ENCODE peak calls at places on chromosomes 5 and 9, in four cellular contexts. N is GM23338, W is tibial artery, U is cardiac muscle cell. D is an unnamed sample. For H3K36me3 and H3K4me1, the result is how much of the 10 kb centered on the place peaks cover.

GRCh38 chr5:102583663-102584062 is 84.9 kb upstream of the SLCO6A1 start:
- DNase-seq in N (peak), W (no peak), U (peak), D (no peak)

GRCh38 chr5:41748631-41749030 is 121.6 kb downstream of the OXCT1 start:
- DNase-seq in N (no peak), W (no peak), U (no peak), D (no peak)

GRCh38 chr5:80957031-80957761 is 3.0 kb upstream of the RASGRF2 start:
- DNase-seq in N (peak), W (no peak), U (no peak), D (no peak)

GRCh38 chr9:73037613-73038012 is 84.8 kb upstream of the ALDH1A1 start:
- DNase-seq in N (no peak), W (no peak), U (no peak), D (no peak)

GRCh38 chr9:5628183-5628529 is 751 bp upstream of the RIC1 start:
- DNase-seq in N (peak), W (no peak), U (no peak), D (no peak)

GRCh38 chr5:157511656-157512644 is 51.9 kb downstream of the NIPAL4 start:
- DNase-seq in N (peak), W (peak), U (no peak), D (peak)

GRCh38 chr5:84861306-84861705 is 476.6 kb upstream of the EDIL3 start:
- DNase-seq in N (no peak), W (no peak), U (no peak), D (no peak)

GRCh38 chr5:109907189-109907588 is 217.5 kb downstream of the MAN2A1 start:
- DNase-seq in N (no peak), W (no peak), U (no peak), D (no peak)

GRCh38 chr9:27524236-27524635 is at the start of gene IFNK:
- DNase-seq in N (no peak), W (no peak), U (no peak), D (no peak)

GRCh38 chr9:137253717-137254623 is 1.2 kb upstream of the NELFB start:
- DNase-seq in N (peak), W (no peak), U (no peak), D (no peak)

GRCh38 chr5:27830551-27830950 is 792.2 kb upstream of the CDH9 start:
- DNase-seq in N (no peak), W (no peak), U (no peak), D (no peak)

GRCh38 chr5:174737335-174737734 is 13.0 kb downstream of the MSX2 start:
- DNase-seq in N (no peak), W (no peak), U (no peak), D (no peak)

GRCh38 chr5:157559301-157559700 is 16.3 kb downstream of the ADAM19 start:
- DNase-seq in N (no peak), W (no peak), U (no peak), D (no peak)

GRCh38 chr5:78472469-78473106 is 112.2 kb downstream of the SCAMP1 start:
- DNase-seq in N (no peak), W (no peak), U (no peak), D (no peak)

GRCh38 chr9:128800061-128800460 is 13.0 kb downstream of the TBC1D13 start:
- DNase-seq in N (no peak), W (no peak), U (no peak), D (no peak)

GRCh38 chr9:126298319-126298801 is 28.3 kb upstream of the MVB12B start:
- DNase-seq in N (peak), W (no peak), U (no peak), D (no peak)

GRCh38 chr9:117096138-117096537 is 318.7 kb downstream of the ASTN2 start:
- DNase-seq in N (no peak), W (no peak), U (no peak), D (no peak)

GRCh38 chr5:76874088-76874581 is 24.3 kb downstream of the S100Z start:
- DNase-seq in N (no peak), W (no peak), U (peak), D (no peak)

DNA sequence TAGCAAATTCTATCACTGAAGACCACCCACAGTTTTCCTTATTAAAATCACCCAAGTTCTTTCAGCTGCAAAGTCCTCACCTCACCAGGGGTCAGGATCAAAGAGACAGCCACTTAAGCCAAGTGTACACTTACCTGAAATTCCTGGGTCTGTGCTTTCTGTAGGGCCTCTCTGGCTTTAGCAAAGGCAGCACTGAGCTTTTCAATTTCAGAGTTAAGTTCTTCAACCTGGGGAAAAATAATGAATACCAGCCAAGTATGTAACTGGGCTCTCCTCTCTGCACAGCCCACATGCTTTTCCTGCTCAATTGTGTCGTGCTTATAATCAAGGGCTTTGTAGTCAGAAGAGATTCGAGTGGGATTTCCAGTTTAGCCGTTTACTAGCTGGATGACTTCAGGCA is 55.1 kb downstream of the CDK5RAP2 start:
- DNase-seq in N (no peak), W (no peak), U (no peak), D (no peak)
- H3K36me3 ChIP-seq in N (half or more), W (half or more), U (under half), D (half or more)

GRCh38 chr5:132493821-132494220 is 3.2 kb upstream of the IRF1 start:
- DNase-seq in N (no peak), W (no peak), U (no peak), D (no peak)
- H3K4me1 ChIP-seq in N (under half), W (under half), U (under half), D (under half)

GRCh38 chr9:136007276-136007675 is 46.1 kb upstream of the UBAC1 start:
- DNase-seq in N (no peak), W (no peak), U (no peak), D (no peak)

GRCh38 chr9:136007906-136008692 is 46.9 kb upstream of the UBAC1 start:
- DNase-seq in N (no peak), W (no peak), U (no peak), D (no peak)

GRCh38 chr9:136010176-136010575 is 49.0 kb upstream of the UBAC1 start:
- DNase-seq in N (no peak), W (no peak), U (no peak), D (peak)

GRCh38 chr9:136009516-136009915 is 48.3 kb upstream of the UBAC1 start:
- DNase-seq in N (no peak), W (no peak), U (no peak), D (peak)

GRCh38 chr9:136008693-136008997 is 47.5 kb upstream of the UBAC1 start:
- DNase-seq in N (no peak), W (no peak), U (no peak), D (no peak)
- H3K4me3 ChIP-seq in N (no peak), W (no peak), U (no peak), D (no peak)

DNA sequence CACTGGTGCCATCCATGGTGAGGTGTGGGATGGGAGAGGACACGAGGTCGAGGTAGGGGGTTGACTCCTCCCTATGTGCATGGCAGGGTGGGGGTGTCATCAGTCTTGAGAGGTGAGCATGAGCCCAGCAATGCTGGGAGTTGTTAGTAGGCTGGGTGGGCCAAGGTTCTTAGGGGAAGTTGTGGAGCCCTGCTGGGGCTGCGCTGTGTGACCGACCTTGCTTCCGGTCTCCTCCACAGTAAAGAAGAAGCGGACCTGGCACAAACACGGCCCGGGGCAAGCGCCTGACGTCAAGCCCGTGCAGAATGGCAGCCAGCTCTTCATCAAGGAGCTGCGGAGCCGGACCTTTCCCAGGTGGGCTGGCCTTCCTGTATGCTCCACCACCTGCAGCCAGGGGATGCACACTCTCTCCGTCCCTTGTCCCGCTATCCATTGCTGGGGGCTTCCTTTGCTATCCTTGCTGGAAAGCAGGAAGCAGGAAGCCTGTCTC is 59.8 kb downstream of the PHF2 start:
- DNase-seq in N (no peak), W (no peak), U (no peak), D (no peak)
- H3K36me3 ChIP-seq in N (under half), W (half or more), U (under half), D (half or more)

DNA sequence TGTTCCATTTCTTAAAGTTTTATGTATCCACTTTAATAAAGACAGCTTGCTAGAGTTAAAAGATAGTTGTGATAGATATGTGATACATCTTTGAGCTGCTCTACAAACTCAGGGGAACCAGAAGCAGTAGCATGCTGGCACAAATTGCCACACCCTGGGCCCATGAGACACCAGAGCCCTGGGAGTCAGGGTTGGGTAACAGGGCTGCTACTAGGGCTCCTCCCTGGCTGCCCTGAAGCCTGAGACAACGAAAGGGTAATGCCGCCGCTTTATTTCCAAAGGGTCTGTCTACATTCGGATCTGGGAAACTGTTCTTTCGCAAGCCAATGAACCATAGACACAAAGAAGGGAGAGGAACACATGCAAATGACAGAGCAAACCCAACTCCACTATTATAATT is 29.2 kb downstream of the PTPN3 start:
- DNase-seq in N (no peak), W (no peak), U (no peak), D (peak)
- H3K4me1 ChIP-seq in N (under half), W (under half), U (under half), D (under half)

GRCh38 chr9:105678163-105678562 is 15.9 kb downstream of the TAL2 start:
- DNase-seq in N (no peak), W (no peak), U (no peak), D (no peak)
- H3K4me3 ChIP-seq in N (no peak), W (no peak), U (no peak), D (no peak)

DNA sequence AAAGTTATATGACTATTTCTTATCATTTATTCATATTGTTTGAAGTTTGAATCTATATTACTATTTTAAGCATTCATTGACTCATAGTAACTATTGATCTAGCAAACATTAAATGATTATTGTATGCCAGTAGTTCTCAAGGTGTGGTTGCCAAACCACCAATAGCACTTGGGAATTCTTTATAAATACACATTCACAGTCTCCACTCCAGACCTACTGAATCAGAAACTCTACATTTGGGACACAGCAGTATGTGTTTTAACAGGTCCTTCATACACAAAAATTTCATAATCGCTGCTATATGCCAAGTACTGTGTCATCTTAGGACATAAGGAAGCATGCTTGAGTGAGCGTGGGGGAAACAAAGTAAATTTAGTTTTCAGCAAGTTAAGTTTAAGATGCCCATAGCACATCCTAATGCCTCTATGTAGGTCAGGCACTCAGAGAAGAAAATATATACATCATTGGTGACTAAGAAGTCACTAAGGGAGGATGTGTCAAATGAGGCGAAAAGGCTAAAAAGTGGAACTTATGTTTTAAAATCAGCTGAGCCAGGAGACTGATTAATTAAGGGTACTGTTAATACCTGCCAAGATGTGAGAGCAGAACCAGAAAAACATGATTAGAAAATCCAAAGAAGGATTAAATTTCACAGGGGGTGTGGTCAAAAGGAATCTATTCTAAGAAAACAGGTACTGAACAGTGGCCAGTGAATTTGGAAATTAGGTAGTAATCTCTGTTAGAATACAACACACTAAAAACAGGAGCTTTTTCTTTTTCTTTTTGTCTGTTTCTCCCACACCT is 340.8 kb downstream of the HCN1 start:
- DNase-seq in N (no peak), W (no peak), U (no peak), D (no peak)
- H3K36me3 ChIP-seq in N (under half), W (under half), U (under half), D (under half)

GRCh38 chr9:131432050-131432449 is 38.2 kb downstream of the PRRC2B start:
- DNase-seq in N (no peak), W (no peak), U (no peak), D (no peak)
- H3K4me1 ChIP-seq in N (half or more), W (under half), U (under half), D (under half)

DNA sequence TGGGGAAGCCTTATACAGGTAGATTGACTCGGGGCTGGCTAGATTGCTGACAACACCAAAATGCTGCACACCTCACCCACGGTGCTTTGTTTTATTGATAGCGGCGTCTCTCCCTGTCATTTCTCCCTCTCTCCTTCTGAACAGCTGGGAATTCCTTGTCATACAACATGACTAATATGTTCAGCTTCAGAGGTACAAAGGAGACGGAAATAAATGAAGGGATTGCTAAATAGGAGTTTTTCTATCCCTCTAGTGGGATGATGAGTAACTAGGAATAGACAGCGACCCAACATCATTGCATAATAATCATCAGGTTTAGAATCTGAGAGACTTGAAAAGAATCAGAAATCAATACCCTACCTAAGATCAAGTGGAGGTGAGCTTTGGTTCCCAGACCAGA is 337.7 kb upstream of the PANK3 start:
- DNase-seq in N (no peak), W (no peak), U (no peak), D (no peak)
- H3K4me3 ChIP-seq in N (no peak), W (no peak), U (no peak), D (no peak)